ENCODE peak calls at places on chromosomes 2 and 18, in nine cellular contexts. X, T, Y, J, S, U, G, F and P are unnamed samples.

GRCh38 chr2:239728751-239729150 is 296.4 kb downstream of the NDUFA10 start:
- DNase-seq in X (no peak), T (no peak), Y (no peak), J (no peak), S (no peak), U (no peak), G (no peak), F (no peak), P (peak)

GRCh38 chr2:79191816-79192215 is 32.3 kb upstream of the REG3A start:
- DNase-seq in X (no peak), T (peak), Y (no peak), J (no peak), S (no peak), U (no peak), G (no peak), F (peak), P (no peak)

GRCh38 chr18:332007-332406 is 64.2 kb upstream of the THOC1 start:
- DNase-seq in X (no peak), T (no peak), Y (no peak), J (no peak), S (no peak), U (no peak), G (no peak), F (no peak), P (peak)

GRCh38 chr2:1846046-1847015 is 102.0 kb upstream of the PXDN start:
- DNase-seq in X (no peak), T (no peak), Y (peak), J (no peak), S (no peak), U (no peak), G (no peak), F (no peak), P (no peak)

GRCh38 chr2:190938761-190939335 is 58.2 kb downstream of the GLS start:
- DNase-seq in X (no peak), T (no peak), Y (no peak), J (no peak), S (no peak), U (no peak), G (no peak), F (no peak), P (no peak)

GRCh38 chr2:119229716-119230115 is 6.1 kb downstream of the STEAP3 start:
- DNase-seq in X (no peak), T (no peak), Y (peak), J (no peak), S (no peak), U (no peak), G (no peak), F (no peak), P (no peak)

GRCh38 chr18:68549257-68549871 is 165.5 kb downstream of the TMX3 start:
- DNase-seq in X (peak), T (no peak), Y (no peak), J (no peak), S (no peak), U (no peak), G (no peak), F (peak), P (no peak)

GRCh38 chr2:844725-845124 is 105.9 kb upstream of the SNTG2 start:
- DNase-seq in X (no peak), T (no peak), Y (no peak), J (no peak), S (no peak), U (no peak), G (no peak), F (no peak), P (no peak)

GRCh38 chr2:70011335-70011734 is 49.9 kb upstream of the ASPRV1 start:
- DNase-seq in X (no peak), T (no peak), Y (no peak), J (no peak), S (no peak), U (no peak), G (no peak), F (no peak), P (no peak)

GRCh38 chr2:213068681-213069359 is 82.6 kb downstream of the IKZF2 start:
- DNase-seq in X (no peak), T (no peak), Y (peak), J (no peak), S (no peak), U (no peak), G (no peak), F (no peak), P (no peak)